ENCODE peak calls at places on chromosomes 11 and 22, in seven cellular contexts. B, T, H, P, S, A and U are unnamed samples.

GRCh38 chr11:12411806-12412727 is 34.7 kb downstream of the PARVA start:
- DNase-seq in B (peak), T (no peak), H (peak), P (peak), S (peak), A (peak), U (no peak)

GRCh38 chr11:117443269-117444186 is 115.9 kb downstream of the CEP164 start:
- DNase-seq in B (peak), T (peak), H (peak), P (peak), S (no peak), A (peak), U (no peak)

GRCh38 chr11:128521697-128522062 is 65.7 kb downstream of the ETS1 start:
- DNase-seq in B (no peak), T (peak), H (no peak), P (no peak), S (no peak), A (peak), U (no peak)

GRCh38 chr22:50640857-50641647 is 13.1 kb upstream of the ARSA start:
- DNase-seq in B (peak), T (peak), H (no peak), P (no peak), S (no peak), A (no peak), U (no peak)

GRCh38 chr11:108947654-108948570 is 283.0 kb downstream of the DDX10 start:
- DNase-seq in B (no peak), T (no peak), H (no peak), P (no peak), S (no peak), A (no peak), U (no peak)

GRCh38 chr22:25475554-25476022 is 88.9 kb upstream of the GRK3 start:
- DNase-seq in B (no peak), T (no peak), H (peak), P (no peak), S (no peak), A (no peak), U (no peak)

GRCh38 chr22:46457502-46458488 is 79.6 kb downstream of the CELSR1 start:
- DNase-seq in B (no peak), T (no peak), H (no peak), P (no peak), S (no peak), A (no peak), U (no peak)

GRCh38 chr11:106421673-106422292 is 344.3 kb downstream of the AASDHPPT start:
- DNase-seq in B (no peak), T (no peak), H (no peak), P (no peak), S (no peak), A (no peak), U (no peak)

GRCh38 chr11:117579148-117579547 is 217.9 kb downstream of the DSCAML1 start:
- DNase-seq in B (no peak), T (no peak), H (no peak), P (no peak), S (no peak), A (no peak), U (no peak)

GRCh38 chr11:72741429-72741833 is 10.8 kb downstream of the ARAP1 start:
- DNase-seq in B (no peak), T (peak), H (no peak), P (peak), S (no peak), A (peak), U (no peak)

GRCh38 chr11:45100338-45100737 is 46.1 kb upstream of the PRDM11 start:
- DNase-seq in B (no peak), T (no peak), H (no peak), P (no peak), S (no peak), A (no peak), U (no peak)

GRCh38 chr11:119920666-119921065 is 191.7 kb upstream of the NECTIN1 start:
- DNase-seq in B (no peak), T (no peak), H (no peak), P (no peak), S (no peak), A (no peak), U (no peak)

GRCh38 chr22:23520875-23521441 is 59.1 kb downstream of the IGLL1 start:
- DNase-seq in B (no peak), T (no peak), H (no peak), P (no peak), S (no peak), A (peak), U (peak)

GRCh38 chr11:116515666-116516184 is 257.1 kb downstream of the BUD13 start:
- DNase-seq in B (peak), T (no peak), H (no peak), P (no peak), S (peak), A (no peak), U (no peak)

GRCh38 chr22:25666308-25666707 is 75.7 kb upstream of the MYO18B start:
- DNase-seq in B (no peak), T (peak), H (no peak), P (peak), S (no peak), A (peak), U (no peak)

GRCh38 chr11:121965330-121965729 is 150.7 kb downstream of the BLID start:
- DNase-seq in B (no peak), T (no peak), H (peak), P (no peak), S (no peak), A (peak), U (no peak)

GRCh38 chr11:122807731-122808485 is 30.4 kb upstream of the CRTAM start:
- DNase-seq in B (no peak), T (no peak), H (no peak), P (no peak), S (no peak), A (no peak), U (no peak)

GRCh38 chr22:37672920-37673453 is 2.4 kb upstream of the LGALS1 start:
- DNase-seq in B (no peak), T (no peak), H (no peak), P (no peak), S (no peak), A (no peak), U (no peak)

GRCh38 chr22:23609983-23610781 is 21.9 kb downstream of the DRICH1 start:
- DNase-seq in B (no peak), T (no peak), H (no peak), P (no peak), S (no peak), A (no peak), U (no peak)

GRCh38 chr11:104856607-104857006 is 41.7 kb downstream of the CASP12 start:
- DNase-seq in B (no peak), T (no peak), H (no peak), P (no peak), S (no peak), A (no peak), U (no peak)

GRCh38 chr11:22690891-22691290 is 24.5 kb downstream of the GAS2 start:
- DNase-seq in B (no peak), T (no peak), H (no peak), P (no peak), S (no peak), A (no peak), U (no peak)

GRCh38 chr11:67006029-67006884 is 16.7 kb upstream of the SYT12 start:
- DNase-seq in B (no peak), T (no peak), H (no peak), P (no peak), S (no peak), A (peak), U (no peak)

GRCh38 chr11:78532991-78533861 is 41.4 kb downstream of the NARS2 start:
- DNase-seq in B (no peak), T (no peak), H (no peak), P (no peak), S (no peak), A (no peak), U (no peak)

GRCh38 chr11:118522571-118523072 is 4.7 kb upstream of the TTC36 start:
- DNase-seq in B (no peak), T (no peak), H (no peak), P (peak), S (no peak), A (no peak), U (no peak)

GRCh38 chr11:119310682-119311052 is 6.3 kb downstream of the MCAM start:
- DNase-seq in B (no peak), T (no peak), H (no peak), P (no peak), S (no peak), A (no peak), U (no peak)

GRCh38 chr11:71127806-71128205 is 124.6 kb downstream of the SHANK2 start:
- DNase-seq in B (no peak), T (no peak), H (no peak), P (no peak), S (no peak), A (no peak), U (no peak)

GRCh38 chr11:28476864-28477263 is 368.7 kb downstream of the METTL15 start:
- DNase-seq in B (no peak), T (no peak), H (no peak), P (no peak), S (no peak), A (no peak), U (no peak)

GRCh38 chr11:32792948-32793475 is 1.4 kb downstream of the CCDC73 start:
- DNase-seq in B (peak), T (no peak), H (peak), P (peak), S (no peak), A (no peak), U (no peak)

GRCh38 chr11:121467965-121468364 is 15.2 kb upstream of the SORL1-AS1 start:
- DNase-seq in B (no peak), T (no peak), H (no peak), P (no peak), S (no peak), A (no peak), U (no peak)

GRCh38 chr11:117354550-117354949 is 26.9 kb downstream of the CEP164 start:
- DNase-seq in B (no peak), T (no peak), H (no peak), P (no peak), S (no peak), A (no peak), U (no peak)

GRCh38 chr11:46555269-46556054 is 38.4 kb downstream of the AMBRA1 start:
- DNase-seq in B (no peak), T (no peak), H (no peak), P (no peak), S (no peak), A (no peak), U (no peak)

GRCh38 chr11:110081462-110082233 is 11.5 kb upstream of the ZC3H12C start:
- DNase-seq in B (no peak), T (no peak), H (no peak), P (no peak), S (no peak), A (no peak), U (no peak)

GRCh38 chr22:47738472-47739013 is 976.1 kb downstream of the TBC1D22A start:
- DNase-seq in B (no peak), T (no peak), H (no peak), P (no peak), S (no peak), A (no peak), U (no peak)

GRCh38 chr11:57901756-57902155 is 121.9 kb upstream of the OR9Q1 start:
- DNase-seq in B (no peak), T (no peak), H (no peak), P (no peak), S (no peak), A (no peak), U (no peak)

GRCh38 chr11:1180171-1180570 is 22.4 kb downstream of the MUC5AC start:
- DNase-seq in B (no peak), T (no peak), H (no peak), P (no peak), S (no peak), A (peak), U (no peak)

GRCh38 chr11:94511932-94512781 is at the start of gene C11orf97:
- DNase-seq in B (peak), T (peak), H (peak), P (peak), S (peak), A (peak), U (peak)

GRCh38 chr11:76783901-76784813 is 1.0 kb downstream of the TSKU start:
- DNase-seq in B (peak), T (peak), H (peak), P (peak), S (peak), A (peak), U (peak)

GRCh38 chr22:25139062-25139461 is 60.6 kb upstream of the CRYBB3 start:
- DNase-seq in B (peak), T (no peak), H (no peak), P (no peak), S (no peak), A (no peak), U (no peak)

DNA sequence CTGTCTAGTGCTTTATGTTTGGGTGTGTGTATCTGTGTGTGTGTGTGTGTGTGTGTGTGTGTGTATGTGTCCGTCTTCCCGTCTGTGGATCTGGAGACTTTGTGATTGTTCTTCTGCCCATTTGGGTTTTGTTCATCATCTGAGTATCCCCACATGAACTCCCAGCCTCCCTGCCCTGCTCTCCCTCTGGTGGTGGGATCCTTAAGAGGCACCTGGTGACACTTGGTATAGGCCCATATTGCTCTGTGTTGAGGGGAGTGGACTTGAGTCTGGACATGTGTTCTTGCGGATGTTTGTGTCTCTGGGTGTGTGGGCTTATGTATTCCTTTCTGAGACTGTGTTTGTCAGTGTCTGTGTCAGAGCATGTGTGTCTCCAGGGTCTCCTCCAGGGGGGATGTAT is 15.3 kb downstream of the RCOR2 start:
- DNase-seq in B (no peak), T (no peak), H (no peak), P (no peak), S (no peak), A (no peak), U (no peak)
- TF ChIP-seq CTCF in B (peak), T (peak), H (no peak), P (no peak), S (no peak), A (no peak), U (peak)

GRCh38 chr11:69376155-69377028 is 82.4 kb downstream of the MYEOV start:
- DNase-seq in B (no peak), T (no peak), H (no peak), P (no peak), S (no peak), A (peak), U (peak)

GRCh38 chr11:69377029-69377952 is 83.3 kb downstream of the MYEOV start:
- DNase-seq in B (no peak), T (no peak), H (no peak), P (no peak), S (no peak), A (peak), U (peak)

GRCh38 chr11:69373251-69373635 is 79.3 kb downstream of the MYEOV start:
- DNase-seq in B (no peak), T (no peak), H (no peak), P (no peak), S (peak), A (no peak), U (no peak)

GRCh38 chr11:69374110-69374981 is 80.4 kb downstream of the MYEOV start:
- DNase-seq in B (peak), T (peak), H (no peak), P (peak), S (peak), A (peak), U (peak)

GRCh38 chr11:69375316-69376154 is 81.6 kb downstream of the MYEOV start:
- DNase-seq in B (peak), T (no peak), H (no peak), P (no peak), S (peak), A (peak), U (peak)
- TF ChIP-seq CTCF in B (no peak), T (no peak), H (no peak), P (no peak), S (no peak), A (no peak), U (no peak)

GRCh38 chr11:34415538-34415937 is 23.2 kb upstream of the CAT start:
- DNase-seq in B (no peak), T (no peak), H (no peak), P (no peak), S (no peak), A (no peak), U (no peak)

GRCh38 chr11:34416746-34417145 is 22.0 kb upstream of the CAT start:
- DNase-seq in B (no peak), T (no peak), H (no peak), P (no peak), S (no peak), A (no peak), U (no peak)

GRCh38 chr11:34416088-34416487 is 22.6 kb upstream of the CAT start:
- DNase-seq in B (no peak), T (no peak), H (no peak), P (no peak), S (no peak), A (no peak), U (no peak)

GRCh38 chr11:34419158-34419557 is 19.6 kb upstream of the CAT start:
- DNase-seq in B (no peak), T (no peak), H (no peak), P (no peak), S (no peak), A (no peak), U (no peak)

DNA sequence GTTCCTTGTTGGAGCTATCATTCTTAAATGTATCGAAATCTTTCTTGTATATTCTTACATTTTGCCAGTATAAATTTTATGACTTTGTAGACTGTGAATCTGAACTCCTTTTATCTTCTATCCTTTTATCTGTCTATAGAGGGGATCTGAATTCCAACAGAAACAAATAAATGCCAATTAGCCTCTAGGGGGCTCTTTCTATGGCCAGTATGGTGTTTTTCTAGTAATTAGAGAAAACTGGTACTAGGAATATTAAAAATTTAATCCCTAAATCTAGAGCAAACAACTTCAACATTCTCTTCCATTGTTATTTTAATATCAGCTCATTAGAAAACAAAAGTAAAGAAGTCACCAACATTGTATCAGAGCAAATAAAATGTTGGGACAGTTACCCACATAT is 21.5 kb upstream of the CAT start:
- DNase-seq in B (no peak), T (no peak), H (no peak), P (no peak), S (no peak), A (no peak), U (no peak)
- TF ChIP-seq CTCF in B (no peak), T (peak), H (no peak), P (no peak), S (no peak), A (no peak), U (no peak)

DNA sequence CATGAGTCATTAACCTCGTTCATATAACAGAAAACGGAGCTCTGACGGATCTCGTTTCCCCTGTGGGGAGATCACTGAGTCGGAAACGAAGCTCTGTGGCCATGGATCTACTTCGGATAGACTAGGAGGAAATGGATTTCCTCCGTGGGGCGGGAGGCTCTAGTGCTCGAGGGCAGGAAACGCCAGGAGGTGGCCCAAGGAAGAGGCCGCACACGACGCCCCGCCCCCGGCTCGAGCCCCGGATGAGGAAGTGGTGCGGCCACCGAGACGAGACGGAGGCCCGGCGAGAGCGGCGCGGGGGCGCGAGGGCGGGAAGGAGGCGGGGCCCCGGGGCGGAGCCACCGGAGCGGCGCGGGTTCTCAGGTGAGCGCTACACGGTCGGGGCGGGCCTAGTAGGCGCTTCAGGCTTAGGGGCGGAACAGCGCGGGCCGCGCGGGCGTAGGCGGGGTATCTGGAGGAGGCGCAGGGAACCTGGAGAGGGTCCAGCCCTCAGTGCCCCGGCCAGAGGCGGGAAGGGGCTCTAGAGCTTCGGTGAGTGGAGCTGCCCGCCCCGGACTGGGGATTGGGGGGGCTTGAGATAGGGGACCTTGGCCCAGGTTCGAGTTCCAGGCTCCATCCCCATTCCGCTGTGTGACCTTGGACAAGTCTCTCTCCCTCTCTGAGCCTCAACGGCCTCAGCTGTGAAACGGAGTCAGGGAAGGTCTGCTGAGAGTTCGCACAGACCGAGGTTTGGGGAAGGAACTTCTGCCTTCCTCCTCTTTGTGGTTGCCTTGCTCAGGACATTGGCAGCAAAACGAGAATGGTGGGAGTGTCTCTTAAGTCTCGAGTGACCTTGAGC is at the start of gene DEPDC5:
- DNase-seq in B (peak), T (peak), H (peak), P (peak), S (peak), A (peak), U (peak)
- TF ChIP-seq CTCF in B (no peak), T (no peak), H (no peak), P (no peak), S (no peak), A (no peak), U (peak)

GRCh38 chr11:86066033-86066432 is 2.9 kb downstream of the PICALM start:
- DNase-seq in B (no peak), T (no peak), H (no peak), P (no peak), S (no peak), A (no peak), U (no peak)
- TF ChIP-seq CTCF in B (no peak), T (no peak), H (no peak), P (no peak), S (no peak), A (no peak), U (no peak)

DNA sequence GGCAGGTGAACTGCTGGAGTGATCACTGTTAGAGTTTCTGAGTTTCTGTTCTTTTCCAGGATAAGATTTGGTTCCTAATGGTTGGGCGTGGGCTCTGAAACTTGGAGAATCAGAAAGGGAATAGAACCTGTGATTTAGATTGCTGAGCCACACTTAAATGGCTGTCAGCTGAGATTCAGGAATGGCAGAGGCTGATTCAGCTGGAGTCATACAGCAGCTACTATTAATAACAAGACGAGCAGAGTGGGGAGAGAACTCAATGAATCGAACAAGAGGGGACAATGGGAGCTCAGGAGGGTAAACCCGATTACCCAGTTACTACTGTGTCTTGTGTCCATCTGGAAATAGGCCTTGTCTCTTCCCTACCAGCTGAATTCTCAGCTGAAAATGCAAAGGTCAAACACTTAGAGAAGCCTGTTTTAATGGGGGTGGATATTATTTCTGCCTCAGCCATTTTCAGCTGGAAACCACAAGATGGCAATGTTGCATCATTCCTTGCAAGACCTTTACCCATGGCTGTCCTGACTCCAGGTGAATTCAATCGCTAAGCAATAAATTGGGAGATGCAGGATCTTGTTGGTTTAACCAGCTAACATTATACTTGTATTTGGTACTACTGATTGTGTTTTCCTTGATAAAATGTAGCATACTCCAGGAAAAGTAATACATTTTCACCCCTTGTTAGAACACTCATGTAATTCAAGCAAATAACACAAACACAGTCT is 104.5 kb upstream of the RAG2 start:
- DNase-seq in B (no peak), T (no peak), H (no peak), P (peak), S (no peak), A (no peak), U (no peak)
- TF ChIP-seq CTCF in B (peak), T (peak), H (peak), P (peak), S (peak), A (peak), U (peak)

GRCh38 chr22:16932577-16932976 is 75.4 kb downstream of the GAB4 start:
- DNase-seq in B (no peak), T (no peak), H (no peak), P (no peak), S (no peak), A (no peak), U (no peak)
- TF ChIP-seq CTCF in B (no peak), T (no peak), H (no peak), P (no peak), S (no peak), A (peak), U (no peak)